ENCODE peak calls at places on chromosomes 5 and 9, in seven cellular contexts. G is GM23338, J is GM23248, Q is hepatocyte, K is PC-3, D is neural progenitor cell, A is OCI-LY7. O is an unnamed sample. For H3K4me1, the result is how much of the 10 kb centered on the place peaks cover.

GRCh38 chr5:78783434-78784130 is 135.0 kb upstream of the LHFPL2 start:
- DNase-seq in G (no peak), J (peak), Q (no peak), K (no peak), D (no peak), A (no peak), O (no peak)

GRCh38 chr5:110477923-110478322 is 248.5 kb downstream of the TMEM232 start:
- DNase-seq in G (no peak), J (peak), Q (no peak), K (no peak), D (no peak), A (no peak), O (no peak)

GRCh38 chr9:1005043-1005667 is 28.7 kb downstream of the DMRT3 start:
- DNase-seq in G (peak), J (peak), Q (peak), K (peak), D (peak), A (peak), O (peak)

GRCh38 chr9:126700903-126701819 is 87.4 kb downstream of the LMX1B start:
- DNase-seq in G (no peak), J (no peak), Q (no peak), K (no peak), D (peak), A (no peak), O (no peak)

GRCh38 chr5:115396698-115397097 is 100.2 kb upstream of the CCDC112 start:
- DNase-seq in G (no peak), J (no peak), Q (no peak), K (no peak), D (no peak), A (no peak), O (no peak)

GRCh38 chr9:22413884-22414283 is 32.7 kb upstream of the DMRTA1 start:
- DNase-seq in G (no peak), J (peak), Q (no peak), K (peak), D (no peak), A (no peak), O (no peak)

GRCh38 chr5:97534166-97534565 is 351.1 kb upstream of the RIOK2 start:
- DNase-seq in G (peak), J (peak), Q (peak), K (peak), D (peak), A (peak), O (peak)

GRCh38 chr5:150404121-150404990 is 8.4 kb downstream of the CD74 start:
- DNase-seq in G (no peak), J (no peak), Q (no peak), K (no peak), D (no peak), A (no peak), O (no peak)

GRCh38 chr5:173772407-173773059 is 115.6 kb upstream of the CPEB4 start:
- DNase-seq in G (no peak), J (no peak), Q (no peak), K (no peak), D (no peak), A (no peak), O (no peak)

GRCh38 chr5:19739691-19740090 is 248.3 kb downstream of the CDH18 start:
- DNase-seq in G (no peak), J (no peak), Q (no peak), K (peak), D (peak), A (no peak), O (no peak)

GRCh38 chr9:99822596-99823391 is 1.1 kb downstream of the NR4A3 start:
- DNase-seq in G (peak), J (peak), Q (peak), K (peak), D (peak), A (peak), O (peak)

GRCh38 chr9:83537331-83538171 is 650 bp downstream of the FRMD3 start:
- DNase-seq in G (peak), J (peak), Q (peak), K (no peak), D (peak), A (no peak), O (no peak)

GRCh38 chr9:126024581-126025230 is 277.5 kb downstream of the PBX3 start:
- DNase-seq in G (no peak), J (no peak), Q (no peak), K (no peak), D (no peak), A (no peak), O (no peak)

GRCh38 chr5:88269222-88269771 is 652 bp upstream of the TMEM161B start:
- DNase-seq in G (peak), J (peak), Q (peak), K (peak), D (peak), A (peak), O (peak)

GRCh38 chr5:135009736-135010501 is 24.1 kb downstream of the PITX1 start:
- DNase-seq in G (no peak), J (no peak), Q (no peak), K (no peak), D (no peak), A (no peak), O (no peak)

GRCh38 chr5:43840424-43841232 is 237.6 kb downstream of the NNT start:
- DNase-seq in G (no peak), J (peak), Q (no peak), K (no peak), D (no peak), A (no peak), O (no peak)

GRCh38 chr9:96317335-96317980 is 15.5 kb upstream of the HSD17B3 start:
- DNase-seq in G (peak), J (peak), Q (peak), K (peak), D (peak), A (peak), O (peak)

GRCh38 chr5:143397302-143398052 is 6.0 kb downstream of the NR3C1 start:
- DNase-seq in G (no peak), J (no peak), Q (no peak), K (no peak), D (no peak), A (no peak), O (peak)

GRCh38 chr5:122831984-122832383 is 13.4 kb upstream of the SNX24 start:
- DNase-seq in G (no peak), J (no peak), Q (no peak), K (no peak), D (no peak), A (no peak), O (no peak)

GRCh38 chr5:9401786-9402472 is 143.9 kb downstream of the SEMA5A start:
- DNase-seq in G (no peak), J (peak), Q (no peak), K (no peak), D (no peak), A (no peak), O (no peak)

GRCh38 chr5:40797273-40798011 is 732 bp downstream of the PRKAA1 start:
- DNase-seq in G (peak), J (peak), Q (peak), K (peak), D (peak), A (peak), O (peak)

GRCh38 chr5:149400304-149400703 is 21.2 kb upstream of the IL17B start:
- DNase-seq in G (no peak), J (no peak), Q (no peak), K (no peak), D (peak), A (no peak), O (no peak)

GRCh38 chr5:126947146-126948010 is 83.0 kb downstream of the MARCHF3 start:
- DNase-seq in G (no peak), J (no peak), Q (no peak), K (no peak), D (no peak), A (no peak), O (peak)

GRCh38 chr5:74575741-74576538 is 64.6 kb downstream of the ENC1 start:
- DNase-seq in G (no peak), J (peak), Q (no peak), K (peak), D (no peak), A (no peak), O (no peak)

GRCh38 chr5:90170231-90170630 is 239.3 kb downstream of the CETN3 start:
- DNase-seq in G (no peak), J (peak), Q (no peak), K (no peak), D (no peak), A (no peak), O (no peak)

GRCh38 chr5:139884144-139884543 is 88.5 kb downstream of the PSD2 start:
- DNase-seq in G (no peak), J (no peak), Q (no peak), K (no peak), D (no peak), A (no peak), O (no peak)

DNA sequence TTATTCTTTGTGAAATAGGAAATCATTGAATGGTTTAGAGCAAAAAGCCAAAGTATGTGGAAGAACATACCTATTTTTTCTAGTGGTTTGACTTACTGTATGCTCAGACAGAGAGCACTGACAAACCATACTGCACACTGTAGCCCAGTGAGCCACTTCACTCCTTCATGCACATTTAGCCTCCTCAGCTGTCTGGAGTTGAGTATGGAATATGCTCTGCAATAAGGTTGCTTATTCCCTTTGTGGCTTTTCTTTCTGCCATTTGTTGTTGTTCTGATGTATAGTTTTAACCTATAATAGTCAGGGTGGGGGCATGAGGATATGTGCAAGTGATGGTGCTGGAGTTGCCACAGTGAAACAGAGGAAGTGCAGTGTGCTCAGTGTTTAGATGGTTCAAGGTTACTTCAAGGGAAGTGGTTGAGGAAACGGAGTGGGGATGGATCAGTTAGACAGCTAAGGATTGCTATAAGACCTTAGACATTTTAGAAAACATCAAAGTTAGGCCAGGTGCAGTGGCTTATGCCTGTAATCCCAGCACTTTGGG is 100.7 kb downstream of the CDC42SE2 start:
- DNase-seq in G (no peak), J (no peak), Q (no peak), K (no peak), D (no peak), A (no peak), O (no peak)
- H3K4me1 ChIP-seq in G (under half), J (under half), Q (under half), K (under half), D (under half), A (under half), O (under half)

GRCh38 chr5:64207978-64208377 is 42.3 kb downstream of the RNF180 start:
- DNase-seq in G (peak), J (peak), Q (no peak), K (peak), D (no peak), A (peak), O (peak)
- TF ChIP-seq EZH2phosphoT487 in G (no peak), J (no peak), Q (no peak), K (no peak), D (no peak), A (no peak), O (no peak)

DNA sequence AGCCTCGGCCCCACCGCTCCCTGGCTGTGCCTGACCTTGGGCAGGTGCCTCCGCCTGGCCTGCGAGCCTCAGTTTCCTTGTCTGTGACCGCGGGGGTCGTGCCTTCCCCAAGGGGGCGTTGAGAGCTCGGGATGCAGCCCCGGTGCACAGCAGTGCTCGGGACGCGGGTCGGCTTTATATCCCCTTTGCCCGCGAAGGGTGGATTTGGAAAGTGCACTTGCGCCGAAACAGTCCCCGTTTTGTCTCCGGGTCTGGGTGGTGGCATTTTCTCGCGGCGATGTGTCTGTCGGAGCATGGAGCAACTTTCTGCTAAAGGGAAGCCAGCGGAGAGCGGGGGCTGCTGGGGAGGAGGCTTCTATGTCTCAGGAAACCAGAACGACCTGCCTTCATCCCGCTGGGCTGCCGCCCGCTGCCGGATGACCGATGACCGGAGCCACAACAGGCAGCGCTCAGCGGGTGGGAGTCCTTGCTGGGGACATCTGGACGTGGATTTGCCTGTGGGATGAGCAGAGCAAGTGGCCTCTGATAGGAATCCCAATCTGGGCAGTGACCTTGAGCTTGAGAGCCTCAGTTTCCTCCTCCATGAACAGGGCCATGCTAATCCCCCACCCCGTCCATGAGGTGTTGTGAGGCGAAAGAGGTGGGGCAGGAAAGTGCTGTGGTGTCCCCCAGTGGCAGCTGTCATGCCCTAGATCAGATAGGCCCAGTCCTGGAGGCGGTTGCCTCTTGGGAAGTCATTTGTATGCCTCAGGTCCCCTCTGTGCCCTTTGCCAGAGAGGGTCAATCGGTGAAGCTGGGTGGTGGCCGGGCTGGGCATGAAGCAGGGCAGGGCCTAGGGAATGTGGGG is 651 bp downstream of the HRH2 start:
- DNase-seq in G (peak), J (no peak), Q (peak), K (no peak), D (peak), A (no peak), O (peak)
- H3K4me1 ChIP-seq in G (under half), J (under half), Q (under half), K (under half), D (under half), A (under half), O (half or more)

DNA sequence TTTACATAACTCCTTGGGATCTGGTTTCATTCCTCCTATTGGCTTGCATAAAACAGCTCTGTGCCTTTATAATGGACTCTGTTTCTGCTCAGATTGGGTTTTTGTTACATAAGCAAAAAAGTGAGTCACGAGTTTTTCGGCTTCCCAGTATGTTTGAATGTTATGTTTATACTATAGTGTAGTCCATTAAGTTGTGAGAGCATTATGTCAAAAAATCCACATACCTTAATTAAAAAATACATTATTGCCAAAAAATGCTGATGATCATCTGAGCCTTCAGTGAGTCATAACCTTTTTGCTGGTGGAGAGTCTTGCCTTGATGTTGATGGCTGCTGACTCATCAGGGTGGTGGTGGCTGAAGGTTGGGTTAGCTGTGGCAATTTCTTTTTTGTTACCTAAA is 144.6 kb downstream of the CCDC171 start:
- DNase-seq in G (no peak), J (peak), Q (no peak), K (peak), D (no peak), A (no peak), O (no peak)
- TF ChIP-seq EZH2phosphoT487 in G (no peak), J (no peak), Q (no peak), K (no peak), D (no peak), A (no peak), O (no peak)